ENCODE peak calls at places on chromosomes 4 and X, in five cellular contexts. C, A, E, Z and D are unnamed samples.

GRCh38 chr4:79863333-79863732 is 209.7 kb downstream of the ANTXR2 start:
- DNase-seq in C (no peak), A (no peak), E (no peak), Z (no peak), D (no peak)

GRCh38 chrX:21126661-21127060 is 247.6 kb upstream of the CNKSR2 start:
- DNase-seq in C (no peak), A (no peak), E (no peak), Z (no peak), D (no peak)

GRCh38 chr4:159048166-159048886 is 54.6 kb upstream of the RAPGEF2 start:
- DNase-seq in C (peak), A (no peak), E (peak), Z (no peak), D (no peak)

GRCh38 chr4:154332681-154333421 is 158.7 kb downstream of the DCHS2 start:
- DNase-seq in C (no peak), A (peak), E (peak), Z (peak), D (no peak)

GRCh38 chrX:11944486-11944885 is 186.4 kb downstream of the MSL3 start:
- DNase-seq in C (peak), A (peak), E (no peak), Z (no peak), D (no peak)

GRCh38 chr4:169420291-169420690 is 149.5 kb upstream of the SH3RF1 start:
- DNase-seq in C (peak), A (no peak), E (no peak), Z (no peak), D (no peak)

GRCh38 chrX:106898462-106898861 is 4.7 kb downstream of the RIPPLY1 start:
- DNase-seq in C (peak), A (no peak), E (peak), Z (no peak), D (no peak)

GRCh38 chr4:85398276-85398675 is 76.7 kb upstream of the ARHGAP24 start:
- DNase-seq in C (peak), A (no peak), E (no peak), Z (no peak), D (no peak)

GRCh38 chrX:72540318-72540717 is 32.3 kb downstream of the HDAC8 start:
- DNase-seq in C (peak), A (no peak), E (no peak), Z (no peak), D (no peak)

GRCh38 chr4:52545099-52546069 is 113.7 kb downstream of the USP46 start:
- DNase-seq in C (peak), A (peak), E (peak), Z (peak), D (peak)

GRCh38 chrX:32281853-32282252 is 929.5 kb downstream of the DMD start:
- DNase-seq in C (no peak), A (no peak), E (no peak), Z (no peak), D (no peak)

GRCh38 chrX:131739823-131740222 is 195.9 kb downstream of the OR13H1 start:
- DNase-seq in C (no peak), A (no peak), E (no peak), Z (no peak), D (no peak)

GRCh38 chrX:11449613-11450012 is 156.4 kb downstream of the AMELX start:
- DNase-seq in C (no peak), A (no peak), E (no peak), Z (no peak), D (no peak)

GRCh38 chr4:3342182-3342854 is 49.5 kb downstream of the RGS12 start:
- DNase-seq in C (peak), A (no peak), E (no peak), Z (no peak), D (no peak)

GRCh38 chr4:3689576-3690551 is 76.3 kb upstream of the ADRA2C start:
- DNase-seq in C (no peak), A (no peak), E (no peak), Z (no peak), D (no peak)

GRCh38 chr4:13762126-13762525 is 134.6 kb upstream of the BOD1L1 start:
- DNase-seq in C (no peak), A (no peak), E (no peak), Z (no peak), D (no peak)

GRCh38 chrX:86148024-86148511 is at the start of gene DACH2:
- DNase-seq in C (peak), A (peak), E (peak), Z (peak), D (no peak)

GRCh38 chrX:13007519-13008188 is 32.7 kb downstream of the TMSB4X start:
- DNase-seq in C (peak), A (no peak), E (peak), Z (no peak), D (no peak)

GRCh38 chrX:38768079-38768478 is 33.2 kb upstream of the MID1IP1 start:
- DNase-seq in C (peak), A (no peak), E (peak), Z (no peak), D (no peak)

GRCh38 chr4:127709456-127709855 is 20.7 kb upstream of the SLC25A31 start:
- DNase-seq in C (no peak), A (no peak), E (no peak), Z (no peak), D (no peak)

GRCh38 chrX:53049127-53049517 is 533 bp downstream of the GPR173 start:
- DNase-seq in C (no peak), A (no peak), E (no peak), Z (no peak), D (no peak)

GRCh38 chrX:118062048-118062789 is 54.4 kb downstream of the KLHL13 start:
- DNase-seq in C (no peak), A (no peak), E (no peak), Z (no peak), D (no peak)

GRCh38 chrX:115898382-115899001 is 272.1 kb upstream of the AGTR2 start:
- DNase-seq in C (no peak), A (no peak), E (peak), Z (peak), D (peak)

GRCh38 chr4:81030061-81030616 is 369 bp upstream of the BMP3 start:
- DNase-seq in C (no peak), A (no peak), E (no peak), Z (no peak), D (peak)

GRCh38 chr4:37400326-37400881 is 155.9 kb downstream of the NWD2 start:
- DNase-seq in C (no peak), A (no peak), E (no peak), Z (no peak), D (no peak)

GRCh38 chr4:149987330-149987751 is 90.9 kb upstream of the DCLK2 start:
- DNase-seq in C (no peak), A (no peak), E (no peak), Z (no peak), D (no peak)

GRCh38 chr4:180028682-180029081 is 2214.5 kb upstream of the TENM3 start:
- DNase-seq in C (no peak), A (peak), E (peak), Z (no peak), D (peak)

GRCh38 chrX:868248-868647 is 237.7 kb downstream of the SHOX start:
- DNase-seq in C (no peak), A (no peak), E (no peak), Z (no peak), D (no peak)

GRCh38 chr4:79364048-79364447 is 38.2 kb upstream of the NAA11 start:
- DNase-seq in C (no peak), A (no peak), E (no peak), Z (no peak), D (no peak)

GRCh38 chrX:136176399-136176825 is 29.1 kb downstream of the FHL1 start:
- DNase-seq in C (peak), A (no peak), E (no peak), Z (no peak), D (no peak)

GRCh38 chrX:40733691-40734090 is 1.7 kb downstream of the MED14 start:
- DNase-seq in C (no peak), A (no peak), E (no peak), Z (no peak), D (no peak)

GRCh38 chr4:66465111-66465510 is 794.8 kb upstream of the EPHA5 start:
- DNase-seq in C (peak), A (no peak), E (no peak), Z (no peak), D (no peak)

GRCh38 chr4:142480244-142480643 is 365.9 kb downstream of the INPP4B start:
- DNase-seq in C (peak), A (no peak), E (no peak), Z (no peak), D (no peak)